ENCODE peak calls at places on chromosomes 16 and 17, in eight cellular contexts. One of them, this sample, is unnamed.

GRCh38 chr16:62832214-62832613 is 796.0 kb upstream of the CDH8 start:
- DNase-seq in activated CD8-positive, alpha-beta T cell treated with anti-CD3 and anti-CD28 coated beads, Interleukin-2, amount 10 ng/mL, durations not matched to agents 7 days and 5 days: no peak
- DNase-seq in HAP-1: peak; percentile 15
- DNase-seq in ovary: no peak
- DNase-seq in activated naive CD4-positive, alpha-beta T cell treated with Interleukin-2 at 50 U/mL for 16 hours: no peak
- DNase-seq in naive thymus-derived CD4-positive, alpha-beta T cell: no peak
- DNase-seq in GM23248: no peak
- DNase-seq in EL: no peak
- DNase-seq in this sample: no peak

GRCh38 chr16:88754912-88755744 is 29.9 kb downstream of the PIEZO1 start:
- DNase-seq in activated CD8-positive, alpha-beta T cell treated with anti-CD3 and anti-CD28 coated beads, Interleukin-2, amount 10 ng/mL, durations not matched to agents 7 days and 5 days: peak; percentile 37
- DNase-seq in HAP-1: peak; percentile 36
- DNase-seq in ovary: no peak
- DNase-seq in activated naive CD4-positive, alpha-beta T cell treated with Interleukin-2 at 50 U/mL for 16 hours: no peak
- DNase-seq in naive thymus-derived CD4-positive, alpha-beta T cell: no peak
- DNase-seq in GM23248: peak; percentile 83
- DNase-seq in EL: peak; percentile 66
- DNase-seq in this sample: peak; percentile 44

GRCh38 chr16:66166451-66166850 is 200.0 kb upstream of the CDH5 start:
- DNase-seq in activated CD8-positive, alpha-beta T cell treated with anti-CD3 and anti-CD28 coated beads, Interleukin-2, amount 10 ng/mL, durations not matched to agents 7 days and 5 days: no peak
- DNase-seq in HAP-1: no peak
- DNase-seq in ovary: no peak
- DNase-seq in activated naive CD4-positive, alpha-beta T cell treated with Interleukin-2 at 50 U/mL for 16 hours: no peak
- DNase-seq in naive thymus-derived CD4-positive, alpha-beta T cell: no peak
- DNase-seq in GM23248: no peak
- DNase-seq in EL: no peak
- DNase-seq in this sample: peak; percentile 66

GRCh38 chr17:28394717-28395116 is 11.3 kb downstream of the SLC46A1 start:
- DNase-seq in activated CD8-positive, alpha-beta T cell treated with anti-CD3 and anti-CD28 coated beads, Interleukin-2, amount 10 ng/mL, durations not matched to agents 7 days and 5 days: no peak
- DNase-seq in HAP-1: no peak
- DNase-seq in ovary: no peak
- DNase-seq in activated naive CD4-positive, alpha-beta T cell treated with Interleukin-2 at 50 U/mL for 16 hours: no peak
- DNase-seq in naive thymus-derived CD4-positive, alpha-beta T cell: no peak
- DNase-seq in GM23248: peak; percentile 55
- DNase-seq in EL: peak; percentile 78
- DNase-seq in this sample: peak; percentile 9

GRCh38 chr17:35073991-35074627 is 10.6 kb upstream of the RFFL start:
- DNase-seq in activated CD8-positive, alpha-beta T cell treated with anti-CD3 and anti-CD28 coated beads, Interleukin-2, amount 10 ng/mL, durations not matched to agents 7 days and 5 days: no peak
- DNase-seq in HAP-1: no peak
- DNase-seq in ovary: no peak
- DNase-seq in activated naive CD4-positive, alpha-beta T cell treated with Interleukin-2 at 50 U/mL for 16 hours: no peak
- DNase-seq in naive thymus-derived CD4-positive, alpha-beta T cell: no peak
- DNase-seq in GM23248: no peak
- DNase-seq in EL: no peak
- DNase-seq in this sample: no peak

GRCh38 chr16:635573-636205 is 416 bp downstream of the METTL26 start:
- DNase-seq in activated CD8-positive, alpha-beta T cell treated with anti-CD3 and anti-CD28 coated beads, Interleukin-2, amount 10 ng/mL, durations not matched to agents 7 days and 5 days: no peak
- DNase-seq in HAP-1: no peak
- DNase-seq in ovary: peak; percentile 34
- DNase-seq in activated naive CD4-positive, alpha-beta T cell treated with Interleukin-2 at 50 U/mL for 16 hours: peak; percentile 8
- DNase-seq in naive thymus-derived CD4-positive, alpha-beta T cell: no peak
- DNase-seq in GM23248: peak; percentile 43
- DNase-seq in EL: no peak
- DNase-seq in this sample: no peak

GRCh38 chr16:84315422-84315821 is 20.7 kb downstream of the WFDC1 start:
- DNase-seq in activated CD8-positive, alpha-beta T cell treated with anti-CD3 and anti-CD28 coated beads, Interleukin-2, amount 10 ng/mL, durations not matched to agents 7 days and 5 days: no peak
- DNase-seq in HAP-1: no peak
- DNase-seq in ovary: no peak
- DNase-seq in activated naive CD4-positive, alpha-beta T cell treated with Interleukin-2 at 50 U/mL for 16 hours: no peak
- DNase-seq in naive thymus-derived CD4-positive, alpha-beta T cell: no peak
- DNase-seq in GM23248: peak; percentile 41
- DNase-seq in EL: no peak
- DNase-seq in this sample: peak; percentile 15

GRCh38 chr16:8505327-8505991 is 84.9 kb downstream of the TMEM114 start:
- DNase-seq in activated CD8-positive, alpha-beta T cell treated with anti-CD3 and anti-CD28 coated beads, Interleukin-2, amount 10 ng/mL, durations not matched to agents 7 days and 5 days: no peak
- DNase-seq in HAP-1: no peak
- DNase-seq in ovary: no peak
- DNase-seq in activated naive CD4-positive, alpha-beta T cell treated with Interleukin-2 at 50 U/mL for 16 hours: no peak
- DNase-seq in naive thymus-derived CD4-positive, alpha-beta T cell: no peak
- DNase-seq in GM23248: no peak
- DNase-seq in EL: no peak
- DNase-seq in this sample: no peak

GRCh38 chr17:32445976-32446375 is 1.7 kb downstream of the PSMD11 start:
- DNase-seq in activated CD8-positive, alpha-beta T cell treated with anti-CD3 and anti-CD28 coated beads, Interleukin-2, amount 10 ng/mL, durations not matched to agents 7 days and 5 days: no peak
- DNase-seq in HAP-1: no peak
- DNase-seq in ovary: no peak
- DNase-seq in activated naive CD4-positive, alpha-beta T cell treated with Interleukin-2 at 50 U/mL for 16 hours: no peak
- DNase-seq in naive thymus-derived CD4-positive, alpha-beta T cell: no peak
- DNase-seq in GM23248: peak; percentile 50
- DNase-seq in EL: no peak
- DNase-seq in this sample: peak; percentile 34

GRCh38 chr17:18191071-18191667 is 7.5 kb downstream of the ALKBH5 start:
- DNase-seq in activated CD8-positive, alpha-beta T cell treated with anti-CD3 and anti-CD28 coated beads, Interleukin-2, amount 10 ng/mL, durations not matched to agents 7 days and 5 days: no peak
- DNase-seq in HAP-1: no peak
- DNase-seq in ovary: no peak
- DNase-seq in activated naive CD4-positive, alpha-beta T cell treated with Interleukin-2 at 50 U/mL for 16 hours: no peak
- DNase-seq in naive thymus-derived CD4-positive, alpha-beta T cell: no peak
- DNase-seq in GM23248: no peak
- DNase-seq in EL: no peak
- DNase-seq in this sample: peak; percentile 55

GRCh38 chr16:82715833-82716232 is 89.1 kb downstream of the CDH13 start:
- DNase-seq in activated CD8-positive, alpha-beta T cell treated with anti-CD3 and anti-CD28 coated beads, Interleukin-2, amount 10 ng/mL, durations not matched to agents 7 days and 5 days: no peak
- DNase-seq in HAP-1: no peak
- DNase-seq in ovary: no peak
- DNase-seq in activated naive CD4-positive, alpha-beta T cell treated with Interleukin-2 at 50 U/mL for 16 hours: no peak
- DNase-seq in naive thymus-derived CD4-positive, alpha-beta T cell: no peak
- DNase-seq in GM23248: peak; percentile 73
- DNase-seq in EL: no peak
- DNase-seq in this sample: peak; percentile 29

GRCh38 chr16:9929313-9929712 is 252.9 kb downstream of the GRIN2A start:
- DNase-seq in activated CD8-positive, alpha-beta T cell treated with anti-CD3 and anti-CD28 coated beads, Interleukin-2, amount 10 ng/mL, durations not matched to agents 7 days and 5 days: no peak
- DNase-seq in HAP-1: no peak
- DNase-seq in ovary: no peak
- DNase-seq in activated naive CD4-positive, alpha-beta T cell treated with Interleukin-2 at 50 U/mL for 16 hours: no peak
- DNase-seq in naive thymus-derived CD4-positive, alpha-beta T cell: no peak
- DNase-seq in GM23248: no peak
- DNase-seq in EL: no peak
- DNase-seq in this sample: no peak

GRCh38 chr16:56312556-56312955 is 112.8 kb downstream of the AMFR start:
- DNase-seq in activated CD8-positive, alpha-beta T cell treated with anti-CD3 and anti-CD28 coated beads, Interleukin-2, amount 10 ng/mL, durations not matched to agents 7 days and 5 days: no peak
- DNase-seq in HAP-1: no peak
- DNase-seq in ovary: no peak
- DNase-seq in activated naive CD4-positive, alpha-beta T cell treated with Interleukin-2 at 50 U/mL for 16 hours: no peak
- DNase-seq in naive thymus-derived CD4-positive, alpha-beta T cell: no peak
- DNase-seq in GM23248: no peak
- DNase-seq in EL: no peak
- DNase-seq in this sample: no peak

GRCh38 chr17:63698381-63698885 is 1.5 kb downstream of the LIMD2 start:
- DNase-seq in activated CD8-positive, alpha-beta T cell treated with anti-CD3 and anti-CD28 coated beads, Interleukin-2, amount 10 ng/mL, durations not matched to agents 7 days and 5 days: peak; percentile 44
- DNase-seq in HAP-1: peak; percentile 30
- DNase-seq in ovary: no peak
- DNase-seq in activated naive CD4-positive, alpha-beta T cell treated with Interleukin-2 at 50 U/mL for 16 hours: peak; percentile 34
- DNase-seq in naive thymus-derived CD4-positive, alpha-beta T cell: peak; percentile 34
- DNase-seq in GM23248: no peak
- DNase-seq in EL: no peak
- DNase-seq in this sample: no peak

GRCh38 chr16:19344224-19344801 is 58.8 kb downstream of the CLEC19A start:
- DNase-seq in activated CD8-positive, alpha-beta T cell treated with anti-CD3 and anti-CD28 coated beads, Interleukin-2, amount 10 ng/mL, durations not matched to agents 7 days and 5 days: no peak
- DNase-seq in HAP-1: no peak
- DNase-seq in ovary: no peak
- DNase-seq in activated naive CD4-positive, alpha-beta T cell treated with Interleukin-2 at 50 U/mL for 16 hours: no peak
- DNase-seq in naive thymus-derived CD4-positive, alpha-beta T cell: no peak
- DNase-seq in GM23248: no peak
- DNase-seq in EL: no peak
- DNase-seq in this sample: no peak

GRCh38 chr16:1152123-1152638 is 725 bp upstream of the CACNA1H start:
- DNase-seq in activated CD8-positive, alpha-beta T cell treated with anti-CD3 and anti-CD28 coated beads, Interleukin-2, amount 10 ng/mL, durations not matched to agents 7 days and 5 days: peak; percentile 34
- DNase-seq in HAP-1: peak; percentile 47
- DNase-seq in ovary: peak; percentile 70
- DNase-seq in activated naive CD4-positive, alpha-beta T cell treated with Interleukin-2 at 50 U/mL for 16 hours: peak; percentile 57
- DNase-seq in naive thymus-derived CD4-positive, alpha-beta T cell: peak; percentile 73
- DNase-seq in GM23248: peak; percentile 24
- DNase-seq in EL: no peak
- DNase-seq in this sample: no peak

GRCh38 chr17:81812571-81813370 is 8.8 kb downstream of the GCGR start:
- DNase-seq in activated CD8-positive, alpha-beta T cell treated with anti-CD3 and anti-CD28 coated beads, Interleukin-2, amount 10 ng/mL, durations not matched to agents 7 days and 5 days: no peak
- DNase-seq in HAP-1: no peak
- DNase-seq in ovary: no peak
- DNase-seq in activated naive CD4-positive, alpha-beta T cell treated with Interleukin-2 at 50 U/mL for 16 hours: no peak
- DNase-seq in naive thymus-derived CD4-positive, alpha-beta T cell: no peak
- DNase-seq in GM23248: no peak
- DNase-seq in EL: no peak
- DNase-seq in this sample: no peak

GRCh38 chr16:77496934-77497333 is 62.1 kb upstream of the ADAMTS18 start:
- DNase-seq in activated CD8-positive, alpha-beta T cell treated with anti-CD3 and anti-CD28 coated beads, Interleukin-2, amount 10 ng/mL, durations not matched to agents 7 days and 5 days: no peak
- DNase-seq in HAP-1: no peak
- DNase-seq in ovary: no peak
- DNase-seq in activated naive CD4-positive, alpha-beta T cell treated with Interleukin-2 at 50 U/mL for 16 hours: no peak
- DNase-seq in naive thymus-derived CD4-positive, alpha-beta T cell: no peak
- DNase-seq in GM23248: peak; percentile 1
- DNase-seq in EL: no peak
- DNase-seq in this sample: no peak

GRCh38 chr17:44095647-44096496 is 25.3 kb downstream of the G6PC3 start:
- DNase-seq in activated CD8-positive, alpha-beta T cell treated with anti-CD3 and anti-CD28 coated beads, Interleukin-2, amount 10 ng/mL, durations not matched to agents 7 days and 5 days: no peak
- DNase-seq in HAP-1: peak; percentile 94
- DNase-seq in ovary: peak; percentile 74
- DNase-seq in activated naive CD4-positive, alpha-beta T cell treated with Interleukin-2 at 50 U/mL for 16 hours: no peak
- DNase-seq in naive thymus-derived CD4-positive, alpha-beta T cell: no peak
- DNase-seq in GM23248: peak; percentile 94
- DNase-seq in EL: peak; percentile 93
- DNase-seq in this sample: peak; percentile 96

GRCh38 chr17:77772461-77772897 is 186.0 kb upstream of the TNRC6C start:
- DNase-seq in activated CD8-positive, alpha-beta T cell treated with anti-CD3 and anti-CD28 coated beads, Interleukin-2, amount 10 ng/mL, durations not matched to agents 7 days and 5 days: peak; percentile 77
- DNase-seq in HAP-1: peak; percentile 79
- DNase-seq in ovary: no peak
- DNase-seq in activated naive CD4-positive, alpha-beta T cell treated with Interleukin-2 at 50 U/mL for 16 hours: peak; percentile 71
- DNase-seq in naive thymus-derived CD4-positive, alpha-beta T cell: peak; percentile 57
- DNase-seq in GM23248: peak; percentile 40
- DNase-seq in EL: peak; percentile 17
- DNase-seq in this sample: peak; percentile 49

GRCh38 chr16:89598199-89598598 is 15.2 kb upstream of the DPEP1 start:
- DNase-seq in activated CD8-positive, alpha-beta T cell treated with anti-CD3 and anti-CD28 coated beads, Interleukin-2, amount 10 ng/mL, durations not matched to agents 7 days and 5 days: peak; percentile 48
- DNase-seq in HAP-1: peak; percentile 59
- DNase-seq in ovary: no peak
- DNase-seq in activated naive CD4-positive, alpha-beta T cell treated with Interleukin-2 at 50 U/mL for 16 hours: no peak
- DNase-seq in naive thymus-derived CD4-positive, alpha-beta T cell: no peak
- DNase-seq in GM23248: peak; percentile 79
- DNase-seq in EL: peak; percentile 46
- DNase-seq in this sample: no peak

GRCh38 chr17:5000237-5000639 is 2.5 kb downstream of the KIF1C start:
- DNase-seq in activated CD8-positive, alpha-beta T cell treated with anti-CD3 and anti-CD28 coated beads, Interleukin-2, amount 10 ng/mL, durations not matched to agents 7 days and 5 days: no peak
- DNase-seq in HAP-1: peak; percentile 28
- DNase-seq in ovary: peak; percentile 84
- DNase-seq in activated naive CD4-positive, alpha-beta T cell treated with Interleukin-2 at 50 U/mL for 16 hours: no peak
- DNase-seq in naive thymus-derived CD4-positive, alpha-beta T cell: no peak
- DNase-seq in GM23248: peak; percentile 27
- DNase-seq in EL: no peak
- DNase-seq in this sample: peak; percentile 56

GRCh38 chr17:5241861-5242671 is 7.4 kb upstream of the SCIMP start:
- DNase-seq in activated CD8-positive, alpha-beta T cell treated with anti-CD3 and anti-CD28 coated beads, Interleukin-2, amount 10 ng/mL, durations not matched to agents 7 days and 5 days: no peak
- DNase-seq in HAP-1: no peak
- DNase-seq in ovary: no peak
- DNase-seq in activated naive CD4-positive, alpha-beta T cell treated with Interleukin-2 at 50 U/mL for 16 hours: no peak
- DNase-seq in naive thymus-derived CD4-positive, alpha-beta T cell: peak; percentile 70
- DNase-seq in GM23248: no peak
- DNase-seq in EL: no peak
- DNase-seq in this sample: no peak

GRCh38 chr17:35256629-35257028 is 13.8 kb downstream of the SLFN5 start:
- DNase-seq in activated CD8-positive, alpha-beta T cell treated with anti-CD3 and anti-CD28 coated beads, Interleukin-2, amount 10 ng/mL, durations not matched to agents 7 days and 5 days: no peak
- DNase-seq in HAP-1: no peak
- DNase-seq in ovary: no peak
- DNase-seq in activated naive CD4-positive, alpha-beta T cell treated with Interleukin-2 at 50 U/mL for 16 hours: no peak
- DNase-seq in naive thymus-derived CD4-positive, alpha-beta T cell: peak; percentile 30
- DNase-seq in GM23248: no peak
- DNase-seq in EL: no peak
- DNase-seq in this sample: no peak

GRCh38 chr17:77366558-77367245 is 225.9 kb downstream of the SEC14L1 start:
- DNase-seq in activated CD8-positive, alpha-beta T cell treated with anti-CD3 and anti-CD28 coated beads, Interleukin-2, amount 10 ng/mL, durations not matched to agents 7 days and 5 days: no peak
- DNase-seq in HAP-1: no peak
- DNase-seq in ovary: peak; percentile 59
- DNase-seq in activated naive CD4-positive, alpha-beta T cell treated with Interleukin-2 at 50 U/mL for 16 hours: no peak
- DNase-seq in naive thymus-derived CD4-positive, alpha-beta T cell: no peak
- DNase-seq in GM23248: peak; percentile 76
- DNase-seq in EL: peak; percentile 50
- DNase-seq in this sample: peak; percentile 52

GRCh38 chr16:90027611-90028010 is 8.4 kb upstream of the DBNDD1 start:
- DNase-seq in activated CD8-positive, alpha-beta T cell treated with anti-CD3 and anti-CD28 coated beads, Interleukin-2, amount 10 ng/mL, durations not matched to agents 7 days and 5 days: no peak
- DNase-seq in HAP-1: no peak
- DNase-seq in ovary: no peak
- DNase-seq in activated naive CD4-positive, alpha-beta T cell treated with Interleukin-2 at 50 U/mL for 16 hours: no peak
- DNase-seq in naive thymus-derived CD4-positive, alpha-beta T cell: no peak
- DNase-seq in GM23248: no peak
- DNase-seq in EL: no peak
- DNase-seq in this sample: no peak

GRCh38 chr17:72445055-72445991 is 324.5 kb downstream of the SOX9 start:
- DNase-seq in activated CD8-positive, alpha-beta T cell treated with anti-CD3 and anti-CD28 coated beads, Interleukin-2, amount 10 ng/mL, durations not matched to agents 7 days and 5 days: no peak
- DNase-seq in HAP-1: no peak
- DNase-seq in ovary: no peak
- DNase-seq in activated naive CD4-positive, alpha-beta T cell treated with Interleukin-2 at 50 U/mL for 16 hours: no peak
- DNase-seq in naive thymus-derived CD4-positive, alpha-beta T cell: no peak
- DNase-seq in GM23248: no peak
- DNase-seq in EL: no peak
- DNase-seq in this sample: no peak

GRCh38 chr17:50735287-50735686 is 15.9 kb downstream of the LUC7L3 start:
- DNase-seq in activated CD8-positive, alpha-beta T cell treated with anti-CD3 and anti-CD28 coated beads, Interleukin-2, amount 10 ng/mL, durations not matched to agents 7 days and 5 days: no peak
- DNase-seq in HAP-1: no peak
- DNase-seq in ovary: no peak
- DNase-seq in activated naive CD4-positive, alpha-beta T cell treated with Interleukin-2 at 50 U/mL for 16 hours: no peak
- DNase-seq in naive thymus-derived CD4-positive, alpha-beta T cell: no peak
- DNase-seq in GM23248: no peak
- DNase-seq in EL: no peak
- DNase-seq in this sample: no peak

GRCh38 chr16:30068333-30068732 is 2.8 kb downstream of the ALDOA start:
- DNase-seq in activated CD8-positive, alpha-beta T cell treated with anti-CD3 and anti-CD28 coated beads, Interleukin-2, amount 10 ng/mL, durations not matched to agents 7 days and 5 days: no peak
- DNase-seq in HAP-1: no peak
- DNase-seq in ovary: no peak
- DNase-seq in activated naive CD4-positive, alpha-beta T cell treated with Interleukin-2 at 50 U/mL for 16 hours: no peak
- DNase-seq in naive thymus-derived CD4-positive, alpha-beta T cell: no peak
- DNase-seq in GM23248: no peak
- DNase-seq in EL: no peak
- DNase-seq in this sample: no peak

GRCh38 chr16:53829186-53829747 is 125.3 kb downstream of the FTO start:
- DNase-seq in activated CD8-positive, alpha-beta T cell treated with anti-CD3 and anti-CD28 coated beads, Interleukin-2, amount 10 ng/mL, durations not matched to agents 7 days and 5 days: no peak
- DNase-seq in HAP-1: no peak
- DNase-seq in ovary: no peak
- DNase-seq in activated naive CD4-positive, alpha-beta T cell treated with Interleukin-2 at 50 U/mL for 16 hours: no peak
- DNase-seq in naive thymus-derived CD4-positive, alpha-beta T cell: no peak
- DNase-seq in GM23248: peak; percentile 65
- DNase-seq in EL: peak; percentile 61
- DNase-seq in this sample: peak; percentile 42

GRCh38 chr16:86578056-86578455 is 293 bp upstream of the FOXL1 start:
- DNase-seq in activated CD8-positive, alpha-beta T cell treated with anti-CD3 and anti-CD28 coated beads, Interleukin-2, amount 10 ng/mL, durations not matched to agents 7 days and 5 days: no peak
- DNase-seq in HAP-1: no peak
- DNase-seq in ovary: no peak
- DNase-seq in activated naive CD4-positive, alpha-beta T cell treated with Interleukin-2 at 50 U/mL for 16 hours: no peak
- DNase-seq in naive thymus-derived CD4-positive, alpha-beta T cell: no peak
- DNase-seq in GM23248: peak; percentile 78
- DNase-seq in EL: peak; percentile 93
- DNase-seq in this sample: peak; percentile 87

GRCh38 chr16:57863434-57864160 is 61.3 kb upstream of the KIFC3 start:
- DNase-seq in activated CD8-positive, alpha-beta T cell treated with anti-CD3 and anti-CD28 coated beads, Interleukin-2, amount 10 ng/mL, durations not matched to agents 7 days and 5 days: no peak
- DNase-seq in HAP-1: peak; percentile 55
- DNase-seq in ovary: peak; percentile 63
- DNase-seq in activated naive CD4-positive, alpha-beta T cell treated with Interleukin-2 at 50 U/mL for 16 hours: no peak
- DNase-seq in naive thymus-derived CD4-positive, alpha-beta T cell: no peak
- DNase-seq in GM23248: peak; percentile 88
- DNase-seq in EL: peak; percentile 81
- DNase-seq in this sample: peak; percentile 89

GRCh38 chr17:50426814-50427787 is 1.1 kb downstream of the ACSF2 start:
- DNase-seq in activated CD8-positive, alpha-beta T cell treated with anti-CD3 and anti-CD28 coated beads, Interleukin-2, amount 10 ng/mL, durations not matched to agents 7 days and 5 days: peak; percentile 42
- DNase-seq in HAP-1: peak; percentile 74
- DNase-seq in ovary: peak; percentile 18
- DNase-seq in activated naive CD4-positive, alpha-beta T cell treated with Interleukin-2 at 50 U/mL for 16 hours: peak; percentile 27
- DNase-seq in naive thymus-derived CD4-positive, alpha-beta T cell: peak; percentile 19
- DNase-seq in GM23248: peak; percentile 56
- DNase-seq in EL: peak; percentile 51
- DNase-seq in this sample: peak; percentile 37

GRCh38 chr16:617855-618254 is 12.9 kb upstream of the WFIKKN1 start:
- DNase-seq in activated CD8-positive, alpha-beta T cell treated with anti-CD3 and anti-CD28 coated beads, Interleukin-2, amount 10 ng/mL, durations not matched to agents 7 days and 5 days: no peak
- DNase-seq in HAP-1: no peak
- DNase-seq in ovary: no peak
- DNase-seq in activated naive CD4-positive, alpha-beta T cell treated with Interleukin-2 at 50 U/mL for 16 hours: no peak
- DNase-seq in naive thymus-derived CD4-positive, alpha-beta T cell: no peak
- DNase-seq in GM23248: no peak
- DNase-seq in EL: no peak
- DNase-seq in this sample: no peak

This sample was measured in cardiac fibroblast.